ENCODE peak calls at places on chromosomes 2 and 18, in ten cellular contexts. J is GM12891, I is uterus, A is IMR-90, C is NB4, G is A549, S is ovary, P is heart left ventricle, F is lower leg skin, K is endothelial cell of umbilical vein. T is an unnamed sample.
A peak's percentile ranks its signal among the peaks of the same experiment; 100 is the strongest.

GRCh38 chr2:9739508-9739907 is 103.8 kb upstream of the TAF1B start:
- DNase-seq in A (no peak), P (peak; percentile 93), S (peak; percentile 68), K (no peak), C (no peak), I (peak; percentile 52), F (peak; percentile 49), G (no peak), J (peak; percentile 57), T (no peak)

GRCh38 chr18:10939822-10940221 is 209.5 kb downstream of the PIEZO2 start:
- DNase-seq in K (no peak), F (no peak), G (no peak), I (no peak), C (peak; percentile 7), J (no peak), A (no peak), S (no peak), P (no peak), T (no peak)

GRCh38 chr18:25786778-25787177 is 303.6 kb downstream of the SS18 start:
- DNase-seq in I (no peak), K (no peak), S (no peak), G (no peak), C (no peak), A (peak; percentile 83), F (no peak), P (no peak), J (no peak), T (no peak)

GRCh38 chr2:241258505-241259160 is 56.8 kb downstream of the HDLBP start:
- DNase-seq in K (peak; percentile 56), C (no peak), I (no peak), G (no peak), J (no peak), S (no peak), P (no peak), F (no peak), A (no peak), T (no peak)

GRCh38 chr18:74914052-74914591 is 294.8 kb downstream of the PTGR3 start:
- DNase-seq in F (no peak), J (no peak), C (no peak), A (no peak), I (no peak), P (no peak), K (no peak), S (no peak), G (no peak), T (no peak)

GRCh38 chr2:228600265-228600664 is 418.8 kb upstream of the SPHKAP start:
- DNase-seq in A (peak; percentile 88), C (no peak), I (no peak), P (no peak), J (no peak), K (no peak), G (no peak), S (no peak), F (no peak), T (peak; percentile 16)

GRCh38 chr2:109435866-109436634 is 177.7 kb downstream of the SEPTIN10 start:
- DNase-seq in F (peak; percentile 40), C (peak; percentile 17), K (no peak), G (no peak), J (no peak), A (peak; percentile 43), I (peak; percentile 30), S (no peak), P (peak; percentile 75), T (no peak)

GRCh38 chr2:32008811-32009478 is 1.9 kb downstream of the MEMO1 start:
- DNase-seq in F (no peak), I (no peak), P (no peak), G (no peak), A (peak; percentile 51), S (no peak), J (no peak), K (peak; percentile 50), C (peak; percentile 37), T (peak; percentile 15)

GRCh38 chr18:45976581-45977373 is 9.6 kb upstream of the EPG5 start:
- DNase-seq in F (no peak), P (no peak), I (no peak), C (no peak), A (no peak), J (no peak), K (no peak), S (no peak), G (no peak), T (no peak)

GRCh38 chr2:121529439-121530209 is 1.1 kb upstream of the RNU4ATAC start:
- DNase-seq in C (peak; percentile 88), A (peak; percentile 40), K (no peak), S (no peak), J (no peak), F (peak; percentile 24), I (peak; percentile 65), P (peak; percentile 79), G (peak; percentile 29), T (no peak)

GRCh38 chr18:79964330-79965118 is at the start of gene HSBP1L1:
- DNase-seq in C (no peak), K (peak; percentile 40), S (peak; percentile 76), P (peak; percentile 70), I (peak; percentile 63), F (no peak), G (peak; percentile 57), J (peak; percentile 78), A (no peak), T (no peak)

GRCh38 chr18:55764382-55764781 is 176.4 kb upstream of the TCF4 start:
- DNase-seq in F (no peak), K (no peak), I (no peak), C (no peak), J (no peak), A (no peak), S (no peak), G (no peak), P (no peak), T (no peak)
- TF ChIP-seq POLR2A in F (no peak), K (no peak), I (no peak), C (no peak), J (no peak), A (no peak), S (no peak), G (no peak), P (no peak), T (no peak)

DNA sequence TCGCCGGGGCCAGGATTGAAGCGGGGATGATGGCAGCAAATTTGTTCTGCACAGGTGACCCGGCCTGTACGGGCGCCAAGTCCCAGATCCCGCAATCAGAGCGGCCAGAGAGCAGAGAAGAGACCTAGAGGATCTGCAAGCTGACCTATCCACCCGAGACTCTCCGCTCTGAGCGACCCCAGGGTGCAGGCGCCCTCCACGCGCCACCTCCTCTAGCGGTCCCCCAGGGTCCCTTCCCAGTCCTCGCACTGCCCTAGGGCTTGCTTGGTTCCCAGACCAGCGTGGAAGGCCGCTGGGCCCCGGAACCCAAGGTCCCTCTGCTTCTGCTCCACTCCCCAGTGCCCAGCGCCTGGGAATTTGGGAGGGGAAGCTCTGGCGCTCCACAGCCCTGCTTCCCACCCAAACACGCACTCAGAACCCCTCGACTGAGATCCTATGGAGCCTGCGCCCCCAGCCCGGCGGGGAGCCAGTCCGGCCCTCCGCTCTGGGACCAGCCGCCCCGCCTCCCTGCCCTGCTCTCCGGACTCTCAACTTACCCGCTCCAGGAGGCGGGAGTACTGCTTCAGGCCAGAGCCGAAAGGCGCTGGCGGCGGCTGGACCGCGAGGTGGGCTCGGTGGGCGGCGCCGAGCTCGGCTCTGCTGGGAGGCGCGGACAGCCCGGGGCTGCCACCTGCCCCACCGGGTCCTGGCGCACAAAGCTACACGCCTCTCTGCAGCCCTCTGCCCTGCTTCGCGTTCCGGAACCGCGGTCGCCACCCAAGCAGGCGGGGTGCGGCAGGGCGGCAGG is 3.0 kb upstream of the SIX3 start:
- DNase-seq in A (no peak), J (no peak), F (no peak), C (peak; percentile 75), P (no peak), G (no peak), K (no peak), S (no peak), I (no peak), T (no peak)
- TF ChIP-seq POLR2A in A (no peak), J (no peak), F (no peak), C (no peak), P (no peak), G (peak; percentile 17), K (no peak), S (no peak), I (no peak), T (no peak)

DNA sequence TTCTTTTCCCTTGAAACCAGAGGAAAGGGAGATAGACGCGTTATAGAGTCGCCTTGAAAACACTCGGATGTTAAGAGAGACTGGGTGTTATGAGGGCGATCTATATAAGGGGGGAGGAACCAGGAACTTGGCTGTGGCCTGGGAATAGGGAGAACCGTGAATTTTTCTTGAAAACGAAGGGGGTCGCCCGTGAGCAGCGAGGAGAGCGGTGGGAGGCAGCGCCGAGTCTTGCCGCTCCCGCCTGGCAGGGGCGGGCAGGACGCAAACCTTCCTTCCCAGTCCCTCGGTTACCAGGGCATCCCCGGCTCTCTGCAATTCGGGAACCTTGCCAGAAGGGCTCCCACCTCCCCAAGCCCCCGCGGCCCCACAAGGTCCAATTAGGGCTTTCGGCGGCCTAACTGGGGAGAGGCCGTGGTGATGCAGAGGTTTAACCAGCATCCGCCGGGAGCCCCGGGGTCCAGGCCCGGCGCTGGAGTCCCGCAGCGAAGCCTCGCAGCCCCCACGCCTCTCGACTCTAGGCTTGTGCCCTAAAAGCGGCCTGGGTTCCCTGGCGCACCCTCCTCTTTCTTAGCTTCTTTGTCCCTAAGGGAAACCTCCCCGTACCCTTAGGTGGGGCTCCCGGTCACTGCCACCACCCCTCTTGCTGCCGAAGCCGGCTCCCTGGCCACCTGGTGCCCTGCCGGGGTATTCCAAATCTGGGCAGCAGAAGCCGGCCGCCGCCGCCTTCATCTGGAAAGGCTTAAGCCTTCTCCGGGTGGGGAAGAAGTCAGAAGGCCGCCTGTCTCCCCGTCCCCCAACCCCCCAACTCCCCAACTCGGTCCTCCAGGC is 708 bp upstream of the FHOD3 start:
- DNase-seq in G (peak; percentile 46), P (peak; percentile 69), S (peak; percentile 86), I (peak; percentile 67), K (peak; percentile 68), J (peak; percentile 30), F (no peak), A (peak; percentile 77), C (peak; percentile 18), T (peak; percentile 37)
- TF ChIP-seq POLR2A in G (no peak), P (no peak), S (no peak), I (no peak), K (no peak), J (no peak), F (no peak), A (peak; percentile 54), C (no peak), T (no peak)

DNA sequence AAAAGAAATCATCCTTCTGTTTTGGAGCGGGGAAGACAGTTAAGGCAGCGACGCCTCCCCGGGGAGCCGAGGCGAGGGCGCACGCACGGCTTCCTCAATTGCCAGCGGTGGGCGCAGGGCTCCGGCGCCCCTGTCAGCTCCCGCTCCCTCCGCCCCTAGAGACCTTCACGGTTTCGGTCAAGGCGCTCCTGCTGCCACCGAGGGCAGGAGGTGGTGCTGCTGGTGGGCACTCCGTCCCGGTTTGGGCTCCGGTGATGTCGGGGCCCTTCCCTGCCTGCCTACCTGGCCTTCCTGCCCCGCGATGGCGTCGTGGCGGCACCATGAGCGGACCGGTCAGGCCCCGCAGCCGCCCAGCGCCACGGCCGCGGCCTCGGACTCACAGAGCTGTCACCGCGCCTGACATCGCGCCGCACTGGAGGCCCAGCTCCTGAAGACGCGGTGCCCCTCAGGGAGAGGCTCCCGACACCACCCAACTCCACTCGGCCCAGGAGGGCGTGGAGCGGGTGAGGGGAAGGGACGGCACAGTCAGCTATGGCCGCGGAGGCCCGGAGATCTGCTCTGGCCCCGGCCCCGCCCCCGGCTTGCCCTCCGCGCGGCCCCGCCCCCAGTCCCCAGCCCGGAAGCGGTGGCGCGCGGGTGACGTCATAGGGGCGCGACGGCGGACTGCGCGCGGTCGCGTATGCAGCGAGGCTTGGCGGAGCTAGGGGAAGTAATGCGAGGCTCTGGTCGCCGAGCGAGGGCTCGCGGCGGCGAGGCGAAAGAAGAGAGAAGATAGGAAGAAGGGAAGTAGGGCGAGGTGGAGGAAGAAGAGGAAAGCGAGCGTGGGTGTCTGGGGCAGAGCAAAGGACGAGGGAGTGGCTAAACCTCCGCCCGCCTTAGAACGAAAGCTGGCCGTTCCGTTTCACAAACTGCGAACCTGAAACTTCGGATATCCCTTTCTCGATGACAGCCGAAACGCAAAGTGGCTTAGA is at the start of gene SLC35F5:
- DNase-seq in P (peak; percentile 96), A (peak; percentile 86), G (peak; percentile 38), C (peak; percentile 96), I (peak; percentile 91), K (peak; percentile 92), S (peak; percentile 97), F (peak; percentile 87), J (peak; percentile 66), T (peak; percentile 79)
- TF ChIP-seq POLR2A in P (no peak), A (peak; percentile 89), G (peak; percentile 80), C (peak; percentile 88), I (peak; percentile 65), K (peak; percentile 92), S (peak; percentile 88), F (peak; percentile 57), J (peak; percentile 77), T (peak; percentile 91)

T was measured in H54.